ENCODE peak calls at places on chromosomes 13 and 19, in seven cellular contexts. One of them, this sample, is unnamed.

GRCh38 chr13:62846302-62846701 is 1430.7 kb upstream of the PCDH20 start:
- DNase-seq in GM23248: peak; percentile 12
- DNase-seq in SK-N-SH: no peak
- DNase-seq in neural progenitor cell: no peak
- DNase-seq in OCI-LY7: no peak
- DNase-seq in GM23338: no peak
- DNase-seq in HCT116: peak; percentile 0
- DNase-seq in this sample: peak; percentile 52

GRCh38 chr19:53991224-53992113 is at the start of gene CACNG6:
- DNase-seq in neural progenitor cell: peak; percentile 72
- DNase-seq in GM23338: peak; percentile 86
- DNase-seq in OCI-LY7: peak; percentile 81
- DNase-seq in HCT116: no peak
- DNase-seq in SK-N-SH: peak; percentile 73
- DNase-seq in GM23248: peak; percentile 32
- DNase-seq in this sample: peak; percentile 48

GRCh38 chr13:112210401-112210800 is 143.5 kb downstream of the SOX1 start:
- DNase-seq in HCT116: no peak
- DNase-seq in SK-N-SH: no peak
- DNase-seq in GM23248: no peak
- DNase-seq in neural progenitor cell: peak; percentile 63
- DNase-seq in GM23338: no peak
- DNase-seq in OCI-LY7: no peak
- DNase-seq in this sample: peak; percentile 21

GRCh38 chr19:246551-246950 is 44.7 kb downstream of the PLPP2 start:
- DNase-seq in neural progenitor cell: no peak
- DNase-seq in HCT116: no peak
- DNase-seq in GM23338: peak; percentile 24
- DNase-seq in GM23248: no peak
- DNase-seq in OCI-LY7: peak; percentile 12
- DNase-seq in SK-N-SH: peak; percentile 5
- DNase-seq in this sample: no peak

GRCh38 chr19:38718747-38719543 is 25.3 kb downstream of the CAPN12 start:
- DNase-seq in OCI-LY7: no peak
- DNase-seq in GM23248: peak; percentile 40
- DNase-seq in HCT116: no peak
- DNase-seq in GM23338: peak; percentile 74
- DNase-seq in neural progenitor cell: peak; percentile 44
- DNase-seq in SK-N-SH: peak; percentile 64
- DNase-seq in this sample: no peak

GRCh38 chr19:35587326-35587725 is 1.4 kb downstream of the PMIS2 start:
- DNase-seq in OCI-LY7: no peak
- DNase-seq in GM23248: no peak
- DNase-seq in HCT116: no peak
- DNase-seq in neural progenitor cell: no peak
- DNase-seq in SK-N-SH: no peak
- DNase-seq in GM23338: no peak
- DNase-seq in this sample: no peak

GRCh38 chr19:57351867-57352266 is 796 bp downstream of the ZNF304 start:
- DNase-seq in neural progenitor cell: peak; percentile 6
- DNase-seq in HCT116: no peak
- DNase-seq in OCI-LY7: no peak
- DNase-seq in GM23338: peak; percentile 19
- DNase-seq in GM23248: peak; percentile 69
- DNase-seq in SK-N-SH: no peak
- DNase-seq in this sample: no peak

GRCh38 chr19:14476663-14477401 is 1.7 kb upstream of the PTGER1 start:
- DNase-seq in SK-N-SH: peak; percentile 36
- DNase-seq in OCI-LY7: peak; percentile 24
- DNase-seq in GM23248: peak; percentile 80
- DNase-seq in GM23338: no peak
- DNase-seq in neural progenitor cell: no peak
- DNase-seq in HCT116: peak; percentile 48
- DNase-seq in this sample: peak; percentile 83

GRCh38 chr19:13118424-13119193 is 545 bp downstream of the NACC1 start:
- DNase-seq in SK-N-SH: peak; percentile 83
- DNase-seq in OCI-LY7: peak; percentile 75
- DNase-seq in neural progenitor cell: peak; percentile 93
- DNase-seq in GM23338: peak; percentile 97
- DNase-seq in HCT116: no peak
- DNase-seq in GM23248: peak; percentile 59
- DNase-seq in this sample: peak; percentile 66

GRCh38 chr19:32166238-32166637 is 179.2 kb upstream of the ZNF507 start:
- DNase-seq in GM23248: no peak
- DNase-seq in SK-N-SH: no peak
- DNase-seq in OCI-LY7: no peak
- DNase-seq in GM23338: no peak
- DNase-seq in HCT116: no peak
- DNase-seq in neural progenitor cell: no peak
- DNase-seq in this sample: no peak

GRCh38 chr13:111502957-111503356 is 182.5 kb downstream of the TEX29 start:
- DNase-seq in GM23338: no peak
- DNase-seq in SK-N-SH: no peak
- DNase-seq in neural progenitor cell: no peak
- DNase-seq in HCT116: no peak
- DNase-seq in GM23248: no peak
- DNase-seq in OCI-LY7: no peak
- DNase-seq in this sample: no peak

GRCh38 chr13:27712421-27712820 is 79.9 kb upstream of the GSX1 start:
- DNase-seq in SK-N-SH: peak; percentile 26
- DNase-seq in GM23248: no peak
- DNase-seq in HCT116: no peak
- DNase-seq in neural progenitor cell: no peak
- DNase-seq in GM23338: no peak
- DNase-seq in OCI-LY7: peak; percentile 28
- DNase-seq in this sample: peak; percentile 39

DNA sequence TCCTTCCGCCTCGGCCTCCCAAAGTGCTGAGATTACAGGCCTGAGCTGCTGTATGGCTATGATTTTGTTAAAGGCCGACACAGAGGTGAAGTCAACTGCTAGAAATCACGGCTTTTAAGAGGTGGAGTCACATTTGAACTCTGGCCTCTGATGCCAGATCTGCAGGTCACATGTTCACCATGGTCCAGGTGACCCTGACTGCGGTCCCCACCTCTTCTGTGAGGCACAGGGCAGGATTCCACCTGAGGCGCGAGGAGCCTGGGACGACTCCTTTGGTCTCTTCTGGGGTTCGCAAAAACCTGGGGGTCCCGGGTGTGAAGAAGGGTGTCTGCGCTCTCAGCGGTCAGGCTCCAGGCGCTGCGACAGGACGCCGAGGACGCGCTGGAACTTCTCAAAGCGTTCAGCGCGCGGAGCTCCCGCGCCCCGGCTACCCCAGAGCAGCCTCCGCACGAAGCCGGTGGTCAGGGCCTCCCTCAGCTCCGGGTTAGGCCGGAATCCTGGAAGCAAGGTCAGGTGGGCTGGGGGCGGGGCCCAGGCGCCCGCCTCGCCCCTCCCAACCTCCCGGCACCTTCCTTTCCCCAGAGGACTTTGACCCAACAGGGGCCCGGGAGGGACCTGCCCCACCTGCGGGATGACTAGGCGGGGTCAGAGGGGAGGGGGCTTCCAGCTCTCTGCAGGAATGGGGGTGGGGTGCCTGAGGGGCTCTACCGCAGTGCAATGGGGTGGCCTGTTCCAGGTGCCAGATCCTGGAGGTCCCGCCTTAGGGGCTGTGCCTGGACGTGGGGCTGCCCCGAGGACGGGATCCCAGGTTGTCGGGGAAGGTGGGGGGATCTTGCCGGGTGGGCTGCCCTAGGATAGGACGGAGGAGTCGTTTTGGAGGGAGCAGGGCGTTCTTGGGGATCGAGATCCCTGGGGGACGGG is 13.0 kb downstream of the TRIP10 start:
- DNase-seq in HCT116: no peak
- DNase-seq in GM23338: peak; percentile 91
- DNase-seq in neural progenitor cell: peak; percentile 83
- DNase-seq in OCI-LY7: no peak
- DNase-seq in SK-N-SH: no peak
- DNase-seq in GM23248: no peak
- DNase-seq in this sample: no peak
- TF ChIP-seq EZH2phosphoT487 in HCT116: no peak
- TF ChIP-seq EZH2phosphoT487 in GM23338: no peak
- TF ChIP-seq EZH2phosphoT487 in neural progenitor cell: no peak
- TF ChIP-seq EZH2phosphoT487 in OCI-LY7: no peak
- TF ChIP-seq EZH2phosphoT487 in SK-N-SH: no peak
- TF ChIP-seq EZH2phosphoT487 in GM23248: no peak
- TF ChIP-seq EZH2phosphoT487 in this sample: no peak

GRCh38 chr19:5035105-5035761 is 66.3 kb downstream of the KDM4B start:
- DNase-seq in GM23248: no peak
- DNase-seq in OCI-LY7: no peak
- DNase-seq in GM23338: no peak
- DNase-seq in neural progenitor cell: no peak
- DNase-seq in SK-N-SH: no peak
- DNase-seq in HCT116: no peak
- DNase-seq in this sample: no peak

GRCh38 chr19:5037936-5038335 is 69.0 kb downstream of the KDM4B start:
- DNase-seq in GM23338: no peak
- DNase-seq in neural progenitor cell: no peak
- DNase-seq in GM23248: peak; percentile 22
- DNase-seq in HCT116: no peak
- DNase-seq in OCI-LY7: no peak
- DNase-seq in SK-N-SH: peak; percentile 90
- DNase-seq in this sample: no peak

GRCh38 chr19:5038631-5039271 is 69.8 kb downstream of the KDM4B start:
- DNase-seq in OCI-LY7: peak; percentile 61
- DNase-seq in GM23338: peak; percentile 74
- DNase-seq in GM23248: peak; percentile 65
- DNase-seq in HCT116: no peak
- DNase-seq in neural progenitor cell: peak; percentile 47
- DNase-seq in SK-N-SH: peak; percentile 72
- DNase-seq in this sample: peak; percentile 56

GRCh38 chr19:5035817-5036732 is 67.2 kb downstream of the KDM4B start:
- DNase-seq in OCI-LY7: no peak
- DNase-seq in neural progenitor cell: no peak
- DNase-seq in GM23248: no peak
- DNase-seq in GM23338: no peak
- DNase-seq in SK-N-SH: no peak
- DNase-seq in HCT116: no peak
- DNase-seq in this sample: no peak

DNA sequence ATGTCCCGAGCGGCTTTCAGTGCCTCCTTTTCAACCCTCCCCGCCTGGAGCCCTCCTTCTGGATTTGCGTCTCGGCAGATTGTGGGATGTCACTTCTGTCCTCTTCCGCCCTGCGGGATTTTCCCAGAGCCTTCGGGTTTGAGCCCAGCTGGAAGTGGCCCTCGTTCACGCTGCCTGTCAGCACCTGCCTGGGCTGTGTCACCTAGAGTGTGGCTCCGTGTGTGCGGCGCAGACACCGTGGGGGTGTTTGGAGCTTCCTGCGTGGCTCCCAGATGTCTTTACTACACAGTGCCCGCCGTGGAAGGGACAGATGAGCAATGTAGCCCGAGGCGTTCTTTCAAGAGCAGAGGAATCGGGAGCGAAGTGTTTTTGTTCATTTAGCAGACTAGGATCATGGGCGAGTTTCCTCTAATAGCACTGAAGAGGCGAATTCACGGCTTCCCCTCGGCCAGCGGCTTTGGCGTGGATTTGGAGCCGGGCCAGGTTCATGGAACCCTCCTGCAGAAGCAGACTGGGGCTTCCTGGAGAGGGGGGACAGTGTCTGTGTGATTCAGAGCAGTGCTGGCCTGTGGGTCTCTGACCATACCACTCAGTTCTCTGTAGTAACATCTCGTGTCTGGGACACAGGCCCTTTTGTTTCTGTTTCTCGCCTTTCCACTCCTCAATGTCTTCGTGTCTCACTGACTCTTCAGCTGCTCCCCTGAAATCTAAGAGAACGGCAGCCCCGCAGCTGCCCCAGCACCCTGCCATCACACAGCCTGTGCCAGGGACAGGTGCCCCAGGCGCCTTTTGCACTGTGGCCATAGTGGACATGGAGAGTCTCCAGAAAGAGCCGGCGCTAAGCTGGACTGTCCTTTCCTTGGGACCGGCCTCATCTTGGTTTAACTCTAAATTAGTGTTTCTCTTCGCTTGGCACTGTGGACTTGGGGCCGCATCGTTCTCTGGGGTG is 68.1 kb downstream of the KDM4B start:
- DNase-seq in GM23338: no peak
- DNase-seq in SK-N-SH: peak; percentile 88
- DNase-seq in OCI-LY7: no peak
- DNase-seq in HCT116: no peak
- DNase-seq in neural progenitor cell: no peak
- DNase-seq in GM23248: peak; percentile 90
- DNase-seq in this sample: no peak
- H3K36me3 ChIP-seq in GM23338: no peaks in the 10 kb centered on the region
- H3K36me3 ChIP-seq in SK-N-SH: peaks cover 6% of the 10 kb centered on the region
- H3K36me3 ChIP-seq in OCI-LY7: peaks cover 7% of the 10 kb centered on the region
- H3K36me3 ChIP-seq in HCT116: no peaks in the 10 kb centered on the region
- H3K36me3 ChIP-seq in neural progenitor cell: no peaks in the 10 kb centered on the region
- H3K36me3 ChIP-seq in GM23248: peaks cover 3% of the 10 kb centered on the region
- H3K36me3 ChIP-seq in this sample: peaks cover 18% of the 10 kb centered on the region

GRCh38 chr13:51451467-51452390 is 1.1 kb downstream of the INTS6 start:
- DNase-seq in SK-N-SH: peak; percentile 81
- DNase-seq in GM23248: peak; percentile 83
- DNase-seq in neural progenitor cell: peak; percentile 93
- DNase-seq in GM23338: peak; percentile 92
- DNase-seq in HCT116: peak; percentile 36
- DNase-seq in OCI-LY7: peak; percentile 91
- DNase-seq in this sample: peak; percentile 50
- TF ChIP-seq EZH2phosphoT487 in SK-N-SH: no peak
- TF ChIP-seq EZH2phosphoT487 in GM23248: no peak
- TF ChIP-seq EZH2phosphoT487 in neural progenitor cell: no peak
- TF ChIP-seq EZH2phosphoT487 in GM23338: no peak
- TF ChIP-seq EZH2phosphoT487 in HCT116: no peak
- TF ChIP-seq EZH2phosphoT487 in OCI-LY7: no peak
- TF ChIP-seq EZH2phosphoT487 in this sample: no peak

GRCh38 chr13:21399741-21400140 is 59.4 kb downstream of the ZDHHC20 start:
- DNase-seq in OCI-LY7: no peak
- DNase-seq in neural progenitor cell: no peak
- DNase-seq in SK-N-SH: no peak
- DNase-seq in HCT116: peak; percentile 28
- DNase-seq in GM23338: no peak
- DNase-seq in GM23248: peak; percentile 2
- DNase-seq in this sample: peak; percentile 55

DNA sequence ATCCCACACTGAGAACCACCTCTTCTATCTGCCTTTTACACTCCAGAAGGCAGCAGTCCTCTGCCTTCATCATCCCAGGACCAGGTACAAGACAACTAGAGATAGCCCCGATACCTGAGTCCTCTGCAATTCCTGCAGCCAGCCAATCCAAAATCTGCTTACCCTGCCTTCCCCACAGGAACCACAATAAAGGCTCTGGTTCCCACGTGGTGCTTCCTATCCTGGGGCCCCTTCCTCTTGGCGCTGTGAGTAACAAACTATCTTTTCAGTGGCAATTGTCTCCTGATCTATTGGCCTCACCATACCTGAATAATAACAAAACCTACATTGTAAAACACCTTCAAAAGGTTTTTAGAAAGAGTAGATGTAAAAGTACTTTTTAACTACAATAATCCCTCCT is 63.1 kb downstream of the ZDHHC20 start:
- DNase-seq in neural progenitor cell: no peak
- DNase-seq in OCI-LY7: no peak
- DNase-seq in SK-N-SH: no peak
- DNase-seq in GM23248: no peak
- DNase-seq in GM23338: no peak
- DNase-seq in HCT116: no peak
- DNase-seq in this sample: no peak
- H3K36me3 ChIP-seq in neural progenitor cell: no peaks in the 10 kb centered on the region
- H3K36me3 ChIP-seq in OCI-LY7: peaks cover 43% of the 10 kb centered on the region
- H3K36me3 ChIP-seq in SK-N-SH: peaks cover 29% of the 10 kb centered on the region
- H3K36me3 ChIP-seq in GM23248: peaks cover 10% of the 10 kb centered on the region
- H3K36me3 ChIP-seq in GM23338: peaks cover 4% of the 10 kb centered on the region
- H3K36me3 ChIP-seq in HCT116: peaks cover 3% of the 10 kb centered on the region
- H3K36me3 ChIP-seq in this sample: no peaks in the 10 kb centered on the region

GRCh38 chr19:55080915-55081772 is 5.5 kb downstream of the EPS8L1 start:
- DNase-seq in SK-N-SH: peak; percentile 94
- DNase-seq in neural progenitor cell: peak; percentile 85
- DNase-seq in HCT116: peak; percentile 86
- DNase-seq in OCI-LY7: peak; percentile 90
- DNase-seq in GM23338: peak; percentile 92
- DNase-seq in GM23248: peak; percentile 58
- DNase-seq in this sample: no peak
- TF ChIP-seq EZH2phosphoT487 in SK-N-SH: no peak
- TF ChIP-seq EZH2phosphoT487 in neural progenitor cell: peak; percentile 11
- TF ChIP-seq EZH2phosphoT487 in HCT116: no peak
- TF ChIP-seq EZH2phosphoT487 in OCI-LY7: no peak
- TF ChIP-seq EZH2phosphoT487 in GM23338: no peak
- TF ChIP-seq EZH2phosphoT487 in GM23248: peak; percentile 25
- TF ChIP-seq EZH2phosphoT487 in this sample: no peak